ENCODE peak calls at places on chromosome 17, in six cellular contexts. D, B, A, U, J and H are unnamed samples.

GRCh38 chr17:76385892-76386786 is 1.7 kb downstream of the SPHK1 start:
- DNase-seq in D (peak), B (peak), A (peak), U (peak), J (no peak), H (peak)

GRCh38 chr17:40433551-40434384 is 9.5 kb upstream of the IGFBP4 start:
- DNase-seq in D (no peak), B (peak), A (no peak), U (no peak), J (no peak), H (peak)

GRCh38 chr17:28745777-28746473 is 2.1 kb downstream of the TRAF4 start:
- DNase-seq in D (no peak), B (no peak), A (peak), U (no peak), J (no peak), H (no peak)

GRCh38 chr17:77445908-77446535 is 305.3 kb downstream of the SEC14L1 start:
- DNase-seq in D (peak), B (no peak), A (no peak), U (no peak), J (no peak), H (peak)

GRCh38 chr17:866568-867087 is 84.5 kb downstream of the MRM3 start:
- DNase-seq in D (no peak), B (no peak), A (no peak), U (no peak), J (no peak), H (no peak)

GRCh38 chr17:37069087-37069486 is 120.3 kb downstream of the AATF start:
- DNase-seq in D (no peak), B (no peak), A (no peak), U (no peak), J (no peak), H (no peak)

GRCh38 chr17:66337268-66337667 is 34.9 kb downstream of the PRKCA start:
- DNase-seq in D (no peak), B (no peak), A (no peak), U (no peak), J (no peak), H (no peak)

GRCh38 chr17:44587339-44587738 is 30.1 kb downstream of the FZD2 start:
- DNase-seq in D (peak), B (no peak), A (peak), U (peak), J (no peak), H (no peak)

GRCh38 chr17:13638855-13639458 is 37.2 kb upstream of the HS3ST3A1 start:
- DNase-seq in D (no peak), B (no peak), A (no peak), U (no peak), J (no peak), H (no peak)

GRCh38 chr17:6162892-6163291 is 92.7 kb downstream of the WSCD1 start:
- DNase-seq in D (no peak), B (no peak), A (no peak), U (no peak), J (no peak), H (no peak)

GRCh38 chr17:47692895-47693666 is 880 bp upstream of the TBKBP1 start:
- DNase-seq in D (peak), B (no peak), A (no peak), U (no peak), J (no peak), H (peak)

GRCh38 chr17:73091770-73092517 is 544 bp downstream of the SLC39A11 start:
- DNase-seq in D (peak), B (peak), A (peak), U (peak), J (no peak), H (peak)

GRCh38 chr17:8629371-8630226 is 926 bp downstream of the MYH10 start:
- DNase-seq in D (peak), B (peak), A (peak), U (no peak), J (no peak), H (peak)

GRCh38 chr17:43546317-43547188 is at the start of gene ETV4:
- DNase-seq in D (peak), B (peak), A (peak), U (peak), J (peak), H (peak)

GRCh38 chr17:60169921-60170817 is 20.4 kb downstream of the CA4 start:
- DNase-seq in D (peak), B (peak), A (no peak), U (peak), J (no peak), H (peak)

GRCh38 chr17:64006361-64007088 is 8.4 kb downstream of the PRR29 start:
- DNase-seq in D (peak), B (peak), A (no peak), U (peak), J (no peak), H (no peak)

GRCh38 chr17:951388-952132 is 28.0 kb downstream of the NXN start:
- DNase-seq in D (no peak), B (no peak), A (peak), U (peak), J (no peak), H (peak)

GRCh38 chr17:34301986-34302385 is 16.4 kb downstream of the CCL11 start:
- DNase-seq in D (no peak), B (no peak), A (no peak), U (no peak), J (no peak), H (no peak)

GRCh38 chr17:322006-322780 is 30.4 kb downstream of the RPH3AL start:
- DNase-seq in D (no peak), B (no peak), A (no peak), U (no peak), J (no peak), H (no peak)

DNA sequence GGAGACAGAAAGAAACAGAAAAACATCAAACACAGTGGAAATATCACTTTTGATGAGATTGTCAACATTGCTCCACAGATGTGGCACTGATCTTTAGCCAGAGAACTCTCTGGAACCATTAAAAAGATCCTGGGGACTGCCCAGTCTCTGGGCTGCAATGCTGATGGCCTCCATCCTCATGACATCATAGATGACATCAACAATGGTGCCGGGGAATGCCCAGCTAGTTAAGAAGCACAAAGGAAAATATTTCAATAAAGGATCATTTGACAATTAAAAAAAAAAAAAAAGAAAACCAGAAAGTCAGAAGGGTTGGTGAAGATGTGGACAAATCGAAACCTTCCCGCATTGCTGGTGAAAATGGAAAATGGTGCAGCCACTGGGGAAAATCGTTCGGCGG is 14.9 kb upstream of the CHMP6 start:
- DNase-seq in D (no peak), B (no peak), A (no peak), U (no peak), J (no peak), H (no peak)
- TF ChIP-seq MYC in D (no peak), B (no peak), A (no peak), U (no peak), J (no peak), H (no peak)

GRCh38 chr17:2542456-2542855 is 30.8 kb upstream of the METTL16 start:
- DNase-seq in D (no peak), B (peak), A (no peak), U (no peak), J (peak), H (no peak)

GRCh38 chr17:2549392-2550211 is 37.9 kb upstream of the METTL16 start:
- DNase-seq in D (no peak), B (no peak), A (no peak), U (no peak), J (no peak), H (no peak)

GRCh38 chr17:2542056-2542455 is 30.4 kb upstream of the METTL16 start:
- DNase-seq in D (no peak), B (no peak), A (no peak), U (no peak), J (no peak), H (no peak)

GRCh38 chr17:2547176-2547575 is 35.5 kb upstream of the METTL16 start:
- DNase-seq in D (no peak), B (no peak), A (peak), U (peak), J (no peak), H (no peak)

DNA sequence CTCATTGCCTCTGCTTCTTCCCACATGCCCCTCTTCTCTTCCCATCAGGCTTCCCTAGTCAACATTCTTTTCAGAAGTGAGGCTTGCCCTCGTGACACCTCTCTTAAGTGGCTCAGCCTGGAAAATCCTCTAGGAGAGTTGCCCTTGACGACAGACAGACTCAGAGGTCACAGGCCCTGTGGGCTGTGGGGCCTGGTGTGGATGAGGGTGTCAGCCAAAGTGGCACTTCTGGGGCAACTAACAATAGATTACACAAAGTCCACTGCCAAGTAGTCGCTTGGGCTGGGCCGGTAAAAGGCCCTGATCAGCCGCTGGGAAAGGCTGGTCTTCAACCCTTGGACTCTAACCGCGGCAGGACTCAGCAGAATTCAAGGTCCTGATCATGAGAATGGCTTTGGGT is 33.7 kb upstream of the METTL16 start:
- DNase-seq in D (no peak), B (no peak), A (no peak), U (peak), J (no peak), H (no peak)
- TF ChIP-seq MYC in D (no peak), B (no peak), A (no peak), U (no peak), J (no peak), H (no peak)

GRCh38 chr17:4921320-4921719 is 10.8 kb upstream of the GP1BA start:
- DNase-seq in D (no peak), B (no peak), A (no peak), U (no peak), J (no peak), H (no peak)

GRCh38 chr17:4919511-4920047 is 12.5 kb upstream of the GP1BA start:
- DNase-seq in D (no peak), B (no peak), A (no peak), U (no peak), J (no peak), H (no peak)

GRCh38 chr17:4920351-4921048 is 11.6 kb upstream of the GP1BA start:
- DNase-seq in D (no peak), B (no peak), A (no peak), U (peak), J (no peak), H (peak)
- TF ChIP-seq MYC in D (no peak), B (no peak), A (no peak), U (no peak), J (no peak), H (no peak)

GRCh38 chr17:83183951-83184506 is 104.6 kb downstream of the METRNL start:
- DNase-seq in D (peak), B (no peak), A (no peak), U (no peak), J (no peak), H (no peak)
- TF ChIP-seq MYC in D (no peak), B (no peak), A (no peak), U (no peak), J (no peak), H (no peak)

GRCh38 chr17:41773731-41774193 is 12.7 kb downstream of the JUP start:
- DNase-seq in D (no peak), B (no peak), A (no peak), U (no peak), J (no peak), H (no peak)
- TF ChIP-seq MYC in D (no peak), B (no peak), A (no peak), U (no peak), J (no peak), H (no peak)

DNA sequence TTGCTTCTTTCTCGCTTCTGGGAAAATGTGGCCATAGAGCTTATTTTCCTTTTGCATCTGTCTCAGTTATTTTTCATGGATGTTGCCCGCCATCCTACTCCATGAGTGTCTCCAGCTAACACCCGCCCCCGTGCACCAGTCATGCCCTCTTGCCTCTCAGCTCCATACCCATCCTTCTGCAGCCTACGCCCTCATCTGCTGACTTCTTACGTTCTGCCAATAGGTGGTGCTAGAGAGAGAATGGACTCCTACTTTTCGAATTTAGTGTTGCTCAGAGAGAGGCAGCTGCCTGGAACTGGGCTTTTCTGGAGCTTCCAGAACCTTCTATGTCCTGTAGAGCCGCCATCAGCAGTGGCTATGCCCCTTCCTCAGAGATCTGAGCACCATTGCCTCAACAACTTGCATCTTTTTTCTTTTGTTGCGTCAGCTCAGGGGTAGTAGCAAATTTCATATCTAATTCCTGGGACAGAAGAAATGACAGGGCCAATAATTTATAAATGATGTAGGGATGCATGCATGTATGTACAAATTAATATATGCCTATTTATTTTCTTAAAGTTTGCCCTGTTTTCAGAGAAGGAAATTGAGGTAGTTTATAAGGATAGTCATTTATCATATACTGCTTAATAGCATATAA is 119.7 kb upstream of the MYOCD start:
- DNase-seq in D (peak), B (peak), A (peak), U (peak), J (no peak), H (peak)
- TF ChIP-seq MYC in D (no peak), B (no peak), A (no peak), U (no peak), J (no peak), H (no peak)

DNA sequence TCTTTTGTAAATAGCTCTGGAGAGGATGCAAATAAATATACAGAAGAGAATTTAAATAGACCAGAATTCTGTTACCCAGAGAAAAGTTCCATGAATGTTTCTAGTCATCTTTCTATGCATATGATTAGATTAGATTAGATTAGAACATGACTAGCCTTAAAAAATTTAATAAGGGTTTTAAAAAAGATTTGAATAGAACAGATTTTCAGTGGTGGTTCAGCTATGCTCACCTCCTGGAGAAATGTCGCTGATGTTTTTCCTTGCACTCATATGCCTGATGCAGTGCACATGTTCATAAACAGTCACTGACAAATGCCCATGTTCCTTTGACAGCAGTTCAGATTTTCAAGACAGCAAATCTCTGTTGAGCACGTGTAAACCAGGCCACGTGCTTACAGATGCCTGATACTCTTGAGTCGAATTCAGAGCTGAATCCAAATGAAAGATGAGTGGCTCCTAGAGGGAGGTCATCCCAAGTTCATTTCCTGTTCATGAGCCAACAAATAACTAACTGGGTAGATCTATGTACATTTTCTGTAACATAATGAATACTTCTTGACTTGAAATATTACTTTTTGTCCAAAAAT is 19.9 kb upstream of the RAB11FIP4 start:
- DNase-seq in D (peak), B (peak), A (no peak), U (no peak), J (no peak), H (peak)
- TF ChIP-seq MYC in D (peak), B (no peak), A (no peak), U (no peak), J (no peak), H (peak)

DNA sequence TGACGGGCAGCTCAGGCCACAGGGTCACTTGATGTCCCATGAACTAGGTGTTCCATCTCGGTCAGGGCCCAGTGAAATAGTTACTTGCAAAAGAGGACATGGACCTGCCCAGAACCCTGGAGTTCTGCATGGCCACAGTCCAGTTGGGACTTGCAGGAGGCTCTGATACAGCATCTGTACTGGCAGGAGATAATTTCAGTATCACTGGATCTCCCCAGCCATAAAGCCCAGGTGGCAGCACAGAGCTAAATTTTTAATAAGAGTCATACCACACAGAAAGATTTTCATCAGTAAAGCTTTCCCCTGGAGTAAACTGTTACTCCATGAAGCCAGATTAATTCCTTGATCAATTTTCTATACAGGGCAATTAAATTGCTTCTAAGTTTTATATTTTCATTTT is 18.0 kb upstream of the SLC16A5 start:
- DNase-seq in D (peak), B (no peak), A (peak), U (no peak), J (no peak), H (peak)
- TF ChIP-seq MYC in D (no peak), B (no peak), A (no peak), U (no peak), J (no peak), H (no peak)

DNA sequence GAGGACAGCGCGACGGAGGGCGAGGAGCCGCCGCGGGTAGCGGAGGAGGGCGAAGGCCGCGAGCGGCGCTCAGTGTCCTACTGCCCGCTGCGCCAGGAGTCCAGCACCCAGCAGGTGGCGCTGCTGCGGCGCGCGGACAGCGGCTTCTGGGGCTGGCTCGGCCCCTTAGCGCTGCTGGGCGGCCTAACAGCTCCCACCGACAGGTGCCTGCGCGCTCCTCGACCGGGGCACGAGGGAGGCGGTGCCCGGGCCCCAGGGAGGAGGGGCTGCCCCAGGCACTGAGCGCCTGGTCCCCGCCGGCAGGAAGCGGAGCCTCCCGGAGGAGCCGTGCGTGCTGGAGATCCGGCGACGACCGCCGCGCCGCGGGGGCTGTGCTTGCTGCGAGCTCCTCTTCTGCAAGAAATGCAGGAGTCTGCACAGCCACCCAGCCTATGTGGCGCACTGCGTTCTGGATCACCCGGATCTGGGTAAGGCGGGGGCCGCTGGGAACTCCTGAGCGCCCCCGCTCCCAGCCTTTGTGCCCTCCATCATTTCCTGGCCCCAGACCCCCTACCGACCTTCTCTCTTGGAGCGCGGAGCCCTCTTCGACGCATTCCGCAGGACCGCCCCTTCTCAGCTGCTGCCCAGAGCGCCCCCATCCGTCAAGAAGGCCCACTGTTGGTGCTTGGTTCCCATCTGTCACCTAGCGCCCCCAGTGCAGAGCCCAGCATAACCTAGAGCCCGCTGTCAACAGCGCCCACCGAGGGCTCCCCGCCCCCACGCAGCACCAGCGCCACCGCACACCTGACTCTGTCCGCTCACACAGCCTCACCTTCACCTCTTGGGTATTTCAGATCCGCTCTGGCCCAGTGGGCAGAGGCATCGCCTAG is 3.7 kb downstream of the C17orf50 start:
- DNase-seq in D (peak), B (peak), A (peak), U (peak), J (peak), H (peak)
- TF ChIP-seq MYC in D (no peak), B (no peak), A (peak), U (peak), J (no peak), H (peak)

DNA sequence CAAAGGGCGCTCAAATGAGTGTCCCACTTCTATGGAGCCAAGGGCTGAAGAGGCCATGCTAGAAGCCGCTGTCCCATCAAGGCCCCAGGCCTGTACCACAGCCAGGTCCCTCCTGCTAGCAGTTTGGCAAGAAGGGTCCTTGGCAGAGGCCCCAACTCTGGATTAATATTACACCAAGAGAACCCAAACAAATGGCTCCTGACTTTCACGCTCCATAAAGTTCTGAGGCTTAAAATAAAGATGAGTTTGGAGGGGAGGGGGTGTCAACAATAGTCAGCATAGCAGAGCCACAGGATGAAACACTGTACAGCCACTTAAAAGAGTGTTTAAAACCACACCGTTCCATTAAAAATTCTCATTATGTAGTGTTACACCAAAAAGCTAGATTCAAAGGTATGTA is 30.5 kb downstream of the CUEDC1 start:
- DNase-seq in D (no peak), B (no peak), A (no peak), U (no peak), J (no peak), H (no peak)
- TF ChIP-seq MYC in D (no peak), B (no peak), A (no peak), U (no peak), J (no peak), H (no peak)